ENCODE peak calls at places on chromosomes 6 and 20, in five cellular contexts. X, K, O, Z and F are unnamed samples.

GRCh38 chr20:23132930-23133559 is 46.9 kb upstream of the CD93 start:
- DNase-seq in K (peak; percentile 37), O (peak; percentile 80), X (no peak), Z (no peak), F (no peak)

GRCh38 chr6:33450434-33450833 is 3.9 kb upstream of the ZBTB9 start:
- DNase-seq in X (no peak), O (no peak), Z (no peak), K (peak; percentile 60), F (no peak)

GRCh38 chr6:138242987-138243592 is 24.8 kb upstream of the PBOV1 start:
- DNase-seq in O (no peak), Z (no peak), K (no peak), X (no peak), F (no peak)

GRCh38 chr6:149859368-149859767 is 4.8 kb downstream of the LRP11 start:
- DNase-seq in X (no peak), K (peak; percentile 84), O (no peak), Z (no peak), F (no peak)

GRCh38 chr20:47318027-47318595 is 38.4 kb downstream of the ZMYND8 start:
- DNase-seq in X (no peak), K (no peak), Z (no peak), O (peak; percentile 76), F (no peak)

GRCh38 chr20:37396520-37397075 is 50.7 kb downstream of the SRC start:
- DNase-seq in X (no peak), O (no peak), Z (no peak), K (no peak), F (no peak)

GRCh38 chr6:119821380-119821779 is 471.8 kb upstream of the MAN1A1 start:
- DNase-seq in O (no peak), X (no peak), K (no peak), Z (no peak), F (no peak)

GRCh38 chr20:57361517-57361916 is 10.5 kb downstream of the RAE1 start:
- DNase-seq in X (no peak), Z (no peak), O (no peak), K (peak; percentile 66), F (no peak)

GRCh38 chr6:35148167-35148741 is 7.1 kb upstream of the TCP11 start:
- DNase-seq in O (no peak), K (peak; percentile 46), X (peak; percentile 67), Z (no peak), F (peak; percentile 16)

GRCh38 chr20:31808481-31808880 is 10.7 kb upstream of the MYLK2 start:
- DNase-seq in X (no peak), O (no peak), Z (no peak), K (no peak), F (no peak)

GRCh38 chr6:9481292-9482029 is 933.4 kb downstream of the TFAP2A start:
- DNase-seq in K (no peak), Z (no peak), X (no peak), O (no peak), F (no peak)

GRCh38 chr6:44494011-44494501 is 106.5 kb downstream of the CDC5L start:
- DNase-seq in X (no peak), Z (no peak), O (no peak), K (peak; percentile 63), F (no peak)

GRCh38 chr20:44776977-44777376 is 31.3 kb downstream of the KCNK15 start:
- DNase-seq in K (peak; percentile 50), O (peak; percentile 25), X (no peak), Z (peak; percentile 35), F (no peak)

GRCh38 chr6:91490672-91491071 is 903.8 kb upstream of the MAP3K7 start:
- DNase-seq in K (no peak), O (no peak), Z (no peak), X (no peak), F (no peak)

GRCh38 chr20:33444797-33445560 is 1.4 kb upstream of the SNTA1 start:
- DNase-seq in Z (peak; percentile 52), O (no peak), K (no peak), X (peak; percentile 40), F (no peak)

GRCh38 chr6:139567095-139567494 is 192.6 kb upstream of the CITED2 start:
- DNase-seq in O (no peak), X (no peak), Z (no peak), K (no peak), F (no peak)

GRCh38 chr6:137218473-137218916 is 690 bp downstream of the IFNGR1 start:
- DNase-seq in X (peak; percentile 68), O (peak; percentile 51), Z (peak; percentile 51), K (peak; percentile 33), F (peak; percentile 47)

GRCh38 chr20:54502179-54502578 is 26.8 kb downstream of the DOK5 start:
- DNase-seq in K (no peak), O (no peak), X (no peak), Z (no peak), F (no peak)

GRCh38 chr6:142822383-142822782 is 122.6 kb downstream of the HIVEP2 start:
- DNase-seq in X (peak; percentile 77), Z (no peak), O (no peak), K (no peak), F (peak; percentile 59)

GRCh38 chr6:142821164-142821716 is 123.7 kb downstream of the HIVEP2 start:
- DNase-seq in O (no peak), Z (no peak), X (no peak), K (no peak), F (no peak)

GRCh38 chr6:142819603-142820335 is 125.2 kb downstream of the HIVEP2 start:
- DNase-seq in X (peak; percentile 89), Z (peak; percentile 61), O (no peak), K (peak; percentile 44), F (peak; percentile 69)

GRCh38 chr6:142821860-142822259 is 123.1 kb downstream of the HIVEP2 start:
- DNase-seq in X (no peak), K (no peak), Z (no peak), O (no peak), F (no peak)

GRCh38 chr6:142820336-142821016 is 124.5 kb downstream of the HIVEP2 start:
- DNase-seq in Z (peak; percentile 18), K (no peak), O (no peak), X (peak; percentile 51), F (no peak)
- H3K4me3 ChIP-seq in Z (peak overlapping the region; percentile 67), K (no peak overlapping the region), O (peak overlapping the region; percentile 18), X (peak overlapping the region; percentile 30), F (peak overlapping the region; percentile 53)

GRCh38 chr6:70289299-70289698 is 13.6 kb downstream of the COL9A1 start:
- DNase-seq in X (no peak), K (no peak), Z (no peak), O (no peak), F (no peak)
- TF ChIP-seq CTCF in X (no peak), K (no peak), Z (no peak), O (peak; percentile 18), F (no peak)

DNA sequence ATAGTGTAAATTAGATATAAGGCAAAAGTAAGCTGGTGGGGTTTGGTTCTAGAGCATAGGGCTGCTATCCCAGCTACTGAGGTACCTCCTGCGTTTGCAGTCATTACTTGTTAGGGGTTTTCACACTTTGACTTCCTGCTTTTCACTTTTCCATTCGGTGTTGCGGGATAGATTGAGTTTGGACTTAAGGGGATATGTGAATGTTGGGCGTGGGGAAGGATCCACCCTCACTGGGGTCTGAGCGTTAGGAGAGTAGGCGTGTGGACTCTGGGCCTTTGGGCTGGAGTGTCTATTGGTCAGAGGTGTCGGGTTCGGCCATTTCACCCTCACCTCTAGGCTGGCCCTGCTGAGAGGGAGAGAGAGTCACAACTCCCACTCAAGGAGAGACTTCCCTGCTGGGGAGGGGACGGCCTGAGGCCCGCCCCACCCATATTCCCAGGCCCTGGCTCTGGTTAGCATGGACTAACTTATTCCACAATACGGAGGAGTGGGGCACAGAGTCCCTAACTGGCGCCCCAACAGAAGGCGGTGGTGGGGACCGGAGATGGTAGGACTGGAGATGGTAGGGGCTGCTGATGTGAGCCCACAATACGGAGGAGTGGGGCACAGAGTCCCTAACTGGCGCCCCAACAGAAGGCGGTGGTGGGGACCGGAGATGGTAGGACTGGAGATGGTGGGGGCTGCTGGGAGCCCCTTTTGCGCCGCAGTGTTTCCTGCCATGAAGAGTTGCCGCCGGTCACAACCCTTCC is 1.6 kb upstream of the PTPRA start:
- DNase-seq in Z (no peak), X (no peak), O (no peak), K (no peak), F (no peak)
- H3K4me3 ChIP-seq in Z (no peak overlapping the region), X (peak overlapping the region; percentile 99), O (peak overlapping the region; percentile 90), K (no peak overlapping the region), F (peak overlapping the region; percentile 72)

GRCh38 chr6:134178230-134179044 is 126.0 kb upstream of the SLC2A12 start:
- DNase-seq in O (peak; percentile 92), Z (peak; percentile 61), X (peak; percentile 70), K (peak; percentile 97), F (peak; percentile 35)
- TF ChIP-seq CTCF in O (peak; percentile 75), Z (peak; percentile 77), X (peak; percentile 52), K (peak; percentile 88), F (peak; percentile 75)

DNA sequence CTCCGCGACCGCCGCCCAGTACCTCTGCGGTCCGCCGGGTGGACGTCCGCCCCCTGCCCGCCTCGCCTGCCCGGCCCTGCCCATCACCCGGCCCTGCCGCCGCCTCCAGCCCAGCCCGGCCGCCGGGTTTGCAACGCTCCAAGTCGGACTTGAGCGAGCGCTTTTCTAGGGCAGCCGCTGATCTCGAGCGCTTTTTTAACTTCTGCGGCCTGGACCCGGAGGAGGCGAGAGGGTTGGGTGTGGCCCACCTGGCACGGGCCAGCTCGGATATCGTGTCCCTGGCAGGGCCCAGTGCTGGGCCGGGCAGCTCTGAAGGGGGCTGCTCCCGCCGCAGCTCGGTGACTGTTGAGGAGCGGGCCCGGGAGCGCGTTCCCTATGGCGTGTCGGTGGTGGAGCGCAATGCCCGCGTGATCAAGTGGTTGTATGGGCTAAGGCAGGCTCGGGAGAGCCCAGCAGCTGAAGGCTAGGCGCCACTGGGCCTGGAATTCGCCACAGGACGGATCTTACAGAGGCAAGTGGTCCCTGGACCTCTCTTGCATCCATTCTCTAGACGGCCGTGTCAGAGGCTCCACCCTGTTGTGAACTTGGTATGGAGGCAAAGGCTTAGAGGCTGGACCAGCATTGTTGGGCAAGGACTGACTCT is 11.8 kb downstream of the FAM110A start:
- DNase-seq in X (no peak), O (no peak), K (no peak), Z (no peak), F (no peak)
- H3K4me3 ChIP-seq in X (no peak overlapping the region), O (no peak overlapping the region), K (no peak overlapping the region), Z (no peak overlapping the region), F (no peak overlapping the region)

GRCh38 chr6:36668601-36669390 is 9.7 kb upstream of the CDKN1A start:
- DNase-seq in Z (no peak), O (no peak), K (no peak), X (no peak), F (no peak)

GRCh38 chr6:36663504-36664446 is 14.7 kb upstream of the CDKN1A start:
- DNase-seq in Z (no peak), O (no peak), K (no peak), X (peak; percentile 34), F (no peak)

GRCh38 chr6:36665180-36665579 is 13.3 kb upstream of the CDKN1A start:
- DNase-seq in O (no peak), Z (no peak), K (no peak), X (no peak), F (no peak)

GRCh38 chr6:36670271-36670670 is 8.2 kb upstream of the CDKN1A start:
- DNase-seq in K (no peak), O (no peak), X (no peak), Z (no peak), F (no peak)

GRCh38 chr6:36666726-36667591 is 11.6 kb upstream of the CDKN1A start:
- DNase-seq in K (peak; percentile 97), Z (no peak), X (peak; percentile 95), O (peak; percentile 63), F (peak; percentile 89)
- TF ChIP-seq CTCF in K (no peak), Z (no peak), X (no peak), O (no peak), F (no peak)

GRCh38 chr6:42030585-42031506 is 19.5 kb upstream of the TAF8 start:
- DNase-seq in Z (no peak), O (peak; percentile 76), X (no peak), K (peak; percentile 84), F (no peak)
- H3K4me3 ChIP-seq in Z (no peak overlapping the region), O (no peak overlapping the region), X (no peak overlapping the region), K (no peak overlapping the region), F (no peak overlapping the region)